ENCODE peak calls at places on chromosomes 5 and 9, in four cellular contexts. F is effector memory CD8-positive, alpha-beta T cell; K is anterior cingulate cortex; S is hepatocyte. A is an unnamed sample.

GRCh38 chr5:1725641-1726468 is 73.8 kb downstream of the MRPL36 start:
- DNase-seq in F (no peak), K (no peak), S (no peak), A (no peak)

GRCh38 chr9:117704024-117704575 is at the start of gene TLR4:
- DNase-seq in F (no peak), K (peak; percentile 33), S (peak; percentile 12), A (no peak)

GRCh38 chr5:72195581-72195980 is 88.3 kb downstream of the MAP1B start:
- DNase-seq in K (no peak), S (no peak), F (no peak), A (no peak)

GRCh38 chr9:19517202-19517942 is 108.6 kb downstream of the ACER2 start:
- DNase-seq in S (no peak), K (no peak), F (no peak), A (no peak)

GRCh38 chr5:58294598-58295298 is 165.1 kb downstream of the PLK2 start:
- DNase-seq in K (no peak), F (no peak), S (no peak), A (no peak)

GRCh38 chr5:147763791-147764525 is 18.6 kb downstream of the JAKMIP2 start:
- DNase-seq in F (no peak), K (no peak), S (no peak), A (no peak)

GRCh38 chr5:39072915-39073758 is 1.1 kb downstream of the RICTOR start:
- DNase-seq in S (peak; percentile 73), F (peak; percentile 61), K (no peak), A (no peak)

GRCh38 chr5:22319798-22320197 is 533.3 kb downstream of the CDH12 start:
- DNase-seq in K (no peak), F (no peak), S (no peak), A (no peak)

GRCh38 chr5:137735531-137736284 is at the start of gene KLHL3:
- DNase-seq in S (peak; percentile 70), F (no peak), K (peak; percentile 39), A (peak; percentile 24)

GRCh38 chr5:53323511-53323910 is 156.9 kb upstream of the FST start:
- DNase-seq in F (no peak), S (no peak), K (no peak), A (no peak)

GRCh38 chr5:90606539-90606938 is 47.9 kb downstream of the ADGRV1 start:
- DNase-seq in F (no peak), K (no peak), S (peak; percentile 10), A (no peak)

A was measured in caudate nucleus.